ENCODE peak calls at places on chromosomes 12 and 14, in ten cellular contexts. V is MM.1S, A is neural progenitor cell, E is SK-N-SH, D is fibroblast of lung, Q is neuronal stem cell, N is adipocyte, F is IMR-90, X is mesendoderm, B is astrocyte. R is an unnamed sample. For H3K4me1, the result is how much of the 10 kb centered on the place peaks cover.

GRCh38 chr12:74021937-74022336 is 515.7 kb upstream of the ATXN7L3B start:
- DNase-seq in V (peak), A (peak), E (peak), D (peak), Q (peak), N (peak), F (no peak), X (peak), B (peak), R (peak)

GRCh38 chr14:44960146-44960545 is 1.6 kb downstream of the KLHL28 start:
- DNase-seq in V (no peak), A (no peak), E (no peak), D (peak), Q (no peak), N (peak), F (no peak), X (no peak), B (no peak), R (no peak)

GRCh38 chr12:64385468-64385867 is 5.1 kb downstream of the C12orf56 start:
- DNase-seq in V (no peak), A (no peak), E (no peak), D (peak), Q (no peak), N (no peak), F (peak), X (no peak), B (peak), R (no peak)

GRCh38 chr14:23284654-23285529 is 1.0 kb downstream of the HOMEZ start:
- DNase-seq in V (peak), A (no peak), E (no peak), D (peak), Q (no peak), N (peak), F (peak), X (no peak), B (no peak), R (peak)

GRCh38 chr14:106518054-106518943 is 991.9 kb downstream of the TMEM121 start:
- DNase-seq in V (peak), A (no peak), E (peak), D (no peak), Q (no peak), N (no peak), F (no peak), X (no peak), B (no peak), R (peak)

GRCh38 chr14:75653563-75653962 is 7.1 kb downstream of the ERG28 start:
- DNase-seq in V (no peak), A (no peak), E (no peak), D (no peak), Q (no peak), N (no peak), F (no peak), X (no peak), B (no peak), R (no peak)

GRCh38 chr12:123938679-123939480 is 33.8 kb downstream of the CCDC92 start:
- DNase-seq in V (no peak), A (peak), E (peak), D (no peak), Q (no peak), N (no peak), F (no peak), X (peak), B (no peak), R (no peak)

GRCh38 chr12:92432724-92433281 is 270.0 kb upstream of the PLEKHG7 start:
- DNase-seq in V (peak), A (no peak), E (no peak), D (no peak), Q (no peak), N (no peak), F (no peak), X (no peak), B (no peak), R (no peak)

GRCh38 chr12:79614730-79615129 is 76.0 kb downstream of the PAWR start:
- DNase-seq in V (no peak), A (no peak), E (no peak), D (peak), Q (no peak), N (peak), F (peak), X (no peak), B (peak), R (no peak)

GRCh38 chr12:50411051-50411660 is 10.5 kb downstream of the LARP4 start:
- DNase-seq in V (no peak), A (no peak), E (no peak), D (no peak), Q (no peak), N (peak), F (peak), X (no peak), B (no peak), R (no peak)

GRCh38 chr14:79044894-79045624 is 874.9 kb downstream of the NRXN3 start:
- DNase-seq in V (no peak), A (peak), E (no peak), D (peak), Q (no peak), N (peak), F (peak), X (peak), B (peak), R (peak)

GRCh38 chr14:103819503-103820307 is 27.7 kb downstream of the PPP1R13B start:
- DNase-seq in V (no peak), A (peak), E (peak), D (peak), Q (peak), N (peak), F (no peak), X (peak), B (no peak), R (no peak)

GRCh38 chr14:92584856-92585255 is 71.3 kb downstream of the RIN3 start:
- DNase-seq in V (no peak), A (no peak), E (no peak), D (no peak), Q (no peak), N (no peak), F (no peak), X (no peak), B (no peak), R (no peak)

GRCh38 chr12:114984641-114985041 is 300.7 kb upstream of the TBX3 start:
- DNase-seq in V (no peak), A (no peak), E (no peak), D (no peak), Q (no peak), N (no peak), F (peak), X (no peak), B (no peak), R (no peak)

GRCh38 chr14:50954811-50955372 is 10.6 kb upstream of the PYGL start:
- DNase-seq in V (no peak), A (peak), E (peak), D (peak), Q (no peak), N (peak), F (peak), X (peak), B (peak), R (no peak)

GRCh38 chr12:30019386-30020140 is 235.8 kb upstream of the TMTC1 start:
- DNase-seq in V (no peak), A (no peak), E (peak), D (peak), Q (no peak), N (peak), F (peak), X (no peak), B (peak), R (no peak)

GRCh38 chr14:100605230-100605629 is 18.0 kb upstream of the BEGAIN start:
- DNase-seq in V (no peak), A (no peak), E (no peak), D (no peak), Q (no peak), N (no peak), F (no peak), X (no peak), B (no peak), R (no peak)

GRCh38 chr12:31591308-31591901 is 469 bp upstream of the DENND5B start:
- DNase-seq in V (no peak), A (peak), E (peak), D (peak), Q (no peak), N (peak), F (no peak), X (peak), B (no peak), R (peak)

GRCh38 chr14:23703027-23703426 is 66.9 kb downstream of the DHRS2 start:
- DNase-seq in V (no peak), A (no peak), E (no peak), D (no peak), Q (no peak), N (no peak), F (no peak), X (no peak), B (no peak), R (no peak)

GRCh38 chr12:58502236-58502635 is 418.1 kb downstream of the LRIG3 start:
- DNase-seq in V (peak), A (peak), E (no peak), D (peak), Q (peak), N (peak), F (peak), X (peak), B (peak), R (no peak)

GRCh38 chr14:31560759-31561154 is 447 bp upstream of the NUBPL start:
- DNase-seq in V (no peak), A (no peak), E (no peak), D (peak), Q (no peak), N (peak), F (no peak), X (peak), B (no peak), R (no peak)

GRCh38 chr12:6452245-6452731 is 446 bp downstream of the TAPBPL start:
- DNase-seq in V (peak), A (peak), E (peak), D (no peak), Q (no peak), N (no peak), F (no peak), X (no peak), B (no peak), R (peak)

GRCh38 chr14:93962701-93963601 is 13.4 kb downstream of the ASB2 start:
- DNase-seq in V (peak), A (no peak), E (no peak), D (no peak), Q (no peak), N (peak), F (peak), X (no peak), B (peak), R (no peak)

GRCh38 chr14:24427537-24428508 is 1.6 kb downstream of the CBLN3 start:
- DNase-seq in V (no peak), A (no peak), E (no peak), D (no peak), Q (no peak), N (no peak), F (no peak), X (no peak), B (no peak), R (no peak)

GRCh38 chr12:57229041-57229633 is 374 bp upstream of the SHMT2 start:
- DNase-seq in V (no peak), A (no peak), E (no peak), D (no peak), Q (no peak), N (no peak), F (no peak), X (no peak), B (no peak), R (no peak)

GRCh38 chr14:51333901-51334432 is 93.9 kb downstream of the TMX1 start:
- DNase-seq in V (no peak), A (no peak), E (no peak), D (peak), Q (no peak), N (peak), F (peak), X (no peak), B (peak), R (no peak)

GRCh38 chr12:81263072-81263471 is 185.2 kb downstream of the ACSS3 start:
- DNase-seq in V (no peak), A (no peak), E (no peak), D (no peak), Q (no peak), N (no peak), F (no peak), X (no peak), B (no peak), R (no peak)

GRCh38 chr12:6540181-6540877 is 6.0 kb downstream of the GAPDH start:
- DNase-seq in V (no peak), A (peak), E (peak), D (peak), Q (no peak), N (peak), F (peak), X (peak), B (peak), R (peak)

GRCh38 chr14:98070521-98070920 is 1201.5 kb downstream of the BCL11B start:
- DNase-seq in V (no peak), A (no peak), E (no peak), D (no peak), Q (no peak), N (no peak), F (no peak), X (peak), B (no peak), R (no peak)

GRCh38 chr14:51079489-51079888 is 15.4 kb downstream of the TRIM9 start:
- DNase-seq in V (no peak), A (no peak), E (peak), D (no peak), Q (no peak), N (no peak), F (no peak), X (no peak), B (no peak), R (no peak)

GRCh38 chr12:14828896-14829295 is 14.4 kb downstream of the ART4 start:
- DNase-seq in V (peak), A (peak), E (peak), D (no peak), Q (no peak), N (no peak), F (peak), X (no peak), B (no peak), R (no peak)

GRCh38 chr14:84086714-84087113 is 1443.2 kb upstream of the FLRT2 start:
- DNase-seq in V (no peak), A (no peak), E (no peak), D (no peak), Q (no peak), N (no peak), F (no peak), X (no peak), B (no peak), R (no peak)

GRCh38 chr14:102930138-102930752 is 7.8 kb downstream of the AMN start:
- DNase-seq in V (no peak), A (peak), E (peak), D (no peak), Q (no peak), N (peak), F (no peak), X (peak), B (no peak), R (no peak)

GRCh38 chr12:111160350-111161142 is 208.3 kb downstream of the PHETA1 start:
- DNase-seq in V (no peak), A (no peak), E (no peak), D (no peak), Q (no peak), N (no peak), F (no peak), X (peak), B (no peak), R (no peak)

GRCh38 chr12:115404761-115405470 is 720.9 kb upstream of the TBX3 start:
- DNase-seq in V (no peak), A (no peak), E (no peak), D (peak), Q (no peak), N (peak), F (peak), X (no peak), B (peak), R (no peak)

GRCh38 chr12:130672122-130672825 is 43.8 kb downstream of the RIMBP2 start:
- DNase-seq in V (no peak), A (no peak), E (peak), D (no peak), Q (no peak), N (no peak), F (no peak), X (peak), B (no peak), R (no peak)

GRCh38 chr12:51192284-51192671 is 19.3 kb upstream of the TFCP2 start:
- DNase-seq in V (no peak), A (no peak), E (no peak), D (no peak), Q (no peak), N (no peak), F (no peak), X (no peak), B (no peak), R (no peak)

GRCh38 chr12:700061-700460 is 36.8 kb upstream of the NINJ2 start:
- DNase-seq in V (no peak), A (peak), E (no peak), D (no peak), Q (no peak), N (no peak), F (no peak), X (peak), B (no peak), R (no peak)

GRCh38 chr14:33563492-33563891 is 387.4 kb downstream of the EGLN3 start:
- DNase-seq in V (no peak), A (no peak), E (no peak), D (peak), Q (no peak), N (no peak), F (no peak), X (no peak), B (peak), R (no peak)

GRCh38 chr14:33564774-33565630 is 385.9 kb downstream of the EGLN3 start:
- DNase-seq in V (no peak), A (no peak), E (no peak), D (peak), Q (no peak), N (no peak), F (peak), X (peak), B (peak), R (no peak)

GRCh38 chr14:33567736-33568124 is 383.1 kb downstream of the EGLN3 start:
- DNase-seq in V (no peak), A (no peak), E (no peak), D (peak), Q (no peak), N (peak), F (no peak), X (no peak), B (peak), R (no peak)

GRCh38 chr14:33567003-33567735 is 383.7 kb downstream of the EGLN3 start:
- DNase-seq in V (no peak), A (no peak), E (no peak), D (peak), Q (no peak), N (no peak), F (no peak), X (no peak), B (peak), R (no peak)

GRCh38 chr14:33566082-33566481 is 384.8 kb downstream of the EGLN3 start:
- DNase-seq in V (no peak), A (no peak), E (no peak), D (no peak), Q (no peak), N (no peak), F (no peak), X (no peak), B (no peak), R (no peak)
- H3K4me1 ChIP-seq in V (under half), A (under half), E (under half), D (under half), Q (under half), N (under half), F (under half), X (under half), B (half or more), R (under half)

GRCh38 chr12:106096376-106096775 is 42.4 kb downstream of the NUAK1 start:
- DNase-seq in V (no peak), A (no peak), E (no peak), D (peak), Q (no peak), N (no peak), F (no peak), X (no peak), B (peak), R (no peak)
- H3K9ac ChIP-seq in V (no peak), A (no peak), E (no peak), D (no peak), Q (no peak), N (peak), F (no peak), X (no peak), B (no peak), R (no peak)

GRCh38 chr12:11786638-11787365 is 137.3 kb downstream of the ETV6 start:
- DNase-seq in V (no peak), A (no peak), E (no peak), D (no peak), Q (no peak), N (no peak), F (no peak), X (no peak), B (no peak), R (no peak)

GRCh38 chr12:11787921-11788849 is 138.7 kb downstream of the ETV6 start:
- DNase-seq in V (no peak), A (peak), E (no peak), D (no peak), Q (no peak), N (no peak), F (no peak), X (no peak), B (no peak), R (no peak)

GRCh38 chr12:11782914-11783420 is 133.5 kb downstream of the ETV6 start:
- DNase-seq in V (no peak), A (no peak), E (no peak), D (no peak), Q (no peak), N (no peak), F (no peak), X (no peak), B (no peak), R (no peak)

GRCh38 chr12:11787437-11787836 is 138.0 kb downstream of the ETV6 start:
- DNase-seq in V (no peak), A (no peak), E (no peak), D (no peak), Q (no peak), N (no peak), F (no peak), X (no peak), B (no peak), R (no peak)

DNA sequence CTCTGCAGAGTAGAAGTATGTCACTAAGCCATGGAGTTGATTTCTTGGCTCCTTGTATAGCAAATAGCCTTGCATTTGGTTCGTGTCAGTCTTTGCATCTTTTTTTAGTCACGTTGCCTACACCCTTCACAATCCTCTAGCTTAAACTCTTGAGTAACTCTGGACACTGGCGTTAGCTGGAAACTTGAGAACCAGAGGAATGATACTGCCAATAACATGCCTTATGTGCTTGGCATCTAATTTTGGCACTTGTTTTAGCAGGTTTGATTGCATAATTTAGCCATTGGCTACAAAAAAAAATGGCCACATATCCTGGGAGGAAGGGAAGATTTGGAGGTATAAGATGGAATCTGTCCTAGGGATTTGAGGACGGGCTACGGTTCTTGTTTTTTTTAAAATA is 136.2 kb downstream of the ETV6 start:
- DNase-seq in V (no peak), A (no peak), E (no peak), D (peak), Q (no peak), N (peak), F (peak), X (no peak), B (peak), R (no peak)
- H3K4me1 ChIP-seq in V (under half), A (under half), E (under half), D (under half), Q (under half), N (under half), F (under half), X (under half), B (under half), R (under half)

DNA sequence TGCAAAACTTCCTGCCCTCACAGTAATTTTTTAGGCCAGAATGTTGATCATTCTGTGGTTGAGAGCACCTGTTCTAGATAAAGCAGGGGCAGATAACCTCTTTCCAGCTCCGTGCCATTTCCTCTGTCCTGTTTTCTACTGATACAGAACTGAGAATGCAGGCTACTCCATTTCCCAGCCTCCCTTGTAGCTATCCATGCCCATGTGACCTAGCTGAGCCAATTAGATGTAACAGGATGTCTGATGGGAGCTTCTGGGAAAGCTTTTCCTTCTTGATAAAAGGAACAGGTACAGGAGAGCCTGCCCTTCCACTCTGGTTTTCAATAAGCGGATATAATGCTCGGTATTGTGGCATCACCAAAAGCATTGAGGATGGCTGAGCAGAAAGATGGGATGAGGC is 54.2 kb downstream of the LRRC74A start:
- DNase-seq in V (no peak), A (no peak), E (no peak), D (no peak), Q (no peak), N (no peak), F (no peak), X (no peak), B (no peak), R (no peak)
- H3K9ac ChIP-seq in V (no peak), A (no peak), E (no peak), D (no peak), Q (no peak), N (no peak), F (no peak), X (no peak), B (no peak), R (no peak)

DNA sequence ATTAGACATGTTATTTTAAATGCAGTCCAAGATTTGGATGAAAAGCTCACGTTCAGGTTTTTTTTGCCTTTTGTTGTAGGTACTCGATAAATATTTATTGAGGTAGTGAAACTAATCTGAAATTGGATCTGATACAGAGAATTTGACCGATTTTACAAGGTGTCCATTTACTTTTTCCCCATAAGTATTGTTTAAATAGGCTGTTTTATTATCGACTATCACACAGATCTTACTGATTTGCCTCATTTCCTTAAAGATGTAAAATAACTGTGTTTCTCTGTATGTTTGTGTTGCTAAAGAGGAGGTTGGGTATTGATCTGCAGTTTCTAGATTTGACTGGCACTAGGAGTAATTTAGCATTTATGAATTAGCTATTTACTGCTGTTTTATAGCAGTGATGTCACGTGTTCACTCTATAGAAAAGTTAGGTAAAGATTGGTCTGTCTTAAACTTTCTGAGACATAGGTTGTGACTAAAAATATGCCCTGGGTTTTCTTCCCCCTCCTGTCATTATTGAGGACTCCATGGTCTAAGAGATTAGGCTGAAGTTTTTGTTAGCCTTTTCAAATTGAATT is 3.5 kb downstream of the RAP1B start:
- DNase-seq in V (no peak), A (no peak), E (no peak), D (no peak), Q (no peak), N (no peak), F (no peak), X (no peak), B (no peak), R (no peak)
- H3K4me1 ChIP-seq in V (under half), A (under half), E (under half), D (under half), Q (under half), N (half or more), F (under half), X (under half), B (under half), R (under half)